ENCODE peak calls at places on chromosomes 13 and 19, in eight cellular contexts. G is Peyer's patch, W is endothelial cell of umbilical vein, H is gastrocnemius medialis, Q is breast epithelium, P is sigmoid colon, U is heart left ventricle, A is HepG2. Y is an unnamed sample. For H3K4me1, the result is how much of the 10 kb centered on the place peaks cover.

GRCh38 chr19:11381535-11382369 is 2.4 kb downstream of the EPOR start:
- DNase-seq in A (no peak), G (peak), Q (no peak), H (no peak), W (peak), U (peak), P (peak), Y (peak)

GRCh38 chr13:50948576-50948975 is 39.0 kb downstream of the RNASEH2B start:
- DNase-seq in Q (no peak), U (no peak), H (no peak), A (no peak), W (no peak), P (no peak), G (no peak), Y (no peak)

GRCh38 chr13:105196052-105196451 is 1339.4 kb downstream of the EFNB2 start:
- DNase-seq in A (no peak), H (no peak), U (no peak), G (no peak), Q (no peak), W (peak), P (no peak), Y (no peak)

GRCh38 chr13:71522976-71523517 is 344.0 kb downstream of the DACH1 start:
- DNase-seq in A (no peak), H (no peak), Q (no peak), W (no peak), G (no peak), P (no peak), U (no peak), Y (no peak)

GRCh38 chr13:110455941-110456340 is 105.6 kb downstream of the RAB20 start:
- DNase-seq in H (peak), A (peak), G (peak), W (peak), P (peak), U (peak), Q (peak), Y (peak)

GRCh38 chr13:113724780-113725315 is 34.2 kb upstream of the TMEM255B start:
- DNase-seq in U (peak), W (peak), G (peak), P (peak), H (peak), Q (peak), A (peak), Y (peak)

GRCh38 chr13:108313382-108313781 is 43.9 kb downstream of the TNFSF13B start:
- DNase-seq in P (no peak), Q (no peak), U (no peak), G (no peak), H (no peak), A (no peak), W (no peak), Y (no peak)

GRCh38 chr19:35755550-35756371 is 1.1 kb downstream of the HSPB6 start:
- DNase-seq in Q (peak), W (no peak), G (peak), U (peak), P (peak), A (no peak), H (peak), Y (peak)

GRCh38 chr13:33383724-33384577 is 98.4 kb upstream of the STARD13 start:
- DNase-seq in A (no peak), H (no peak), W (no peak), Q (no peak), G (no peak), P (no peak), U (no peak), Y (no peak)

GRCh38 chr19:16180611-16181010 is 4.6 kb upstream of the FAM32A start:
- DNase-seq in P (no peak), H (no peak), A (no peak), W (no peak), Q (no peak), U (no peak), G (no peak), Y (no peak)

GRCh38 chr13:26220575-26220974 is 1.5 kb downstream of the RNF6 start:
- DNase-seq in G (no peak), P (no peak), A (no peak), H (peak), W (peak), Q (no peak), U (no peak), Y (no peak)

GRCh38 chr19:31625575-31625974 is 276.3 kb upstream of the TSHZ3 start:
- DNase-seq in U (no peak), P (no peak), W (no peak), Q (no peak), G (no peak), A (no peak), H (no peak), Y (no peak)

GRCh38 chr13:65965496-65965895 is 1264.6 kb downstream of the PCDH9 start:
- DNase-seq in G (no peak), P (no peak), U (no peak), H (no peak), A (no peak), W (no peak), Q (no peak), Y (no peak)

GRCh38 chr13:95492044-95492801 is 60.3 kb upstream of the CLDN10 start:
- DNase-seq in G (peak), U (no peak), A (no peak), P (no peak), Q (no peak), H (no peak), W (no peak), Y (no peak)

GRCh38 chr19:6271251-6271650 is 8.5 kb downstream of the MLLT1 start:
- DNase-seq in A (no peak), W (peak), U (no peak), Q (no peak), P (no peak), H (no peak), G (peak), Y (peak)

GRCh38 chr19:7861619-7862412 is 12.4 kb downstream of the PRR36 start:
- DNase-seq in U (no peak), H (no peak), A (no peak), W (no peak), G (no peak), P (no peak), Q (no peak), Y (no peak)

GRCh38 chr13:27765650-27766049 is 26.6 kb upstream of the GSX1 start:
- DNase-seq in W (no peak), A (no peak), P (no peak), G (no peak), U (no peak), Q (no peak), H (no peak), Y (no peak)

GRCh38 chr13:37598572-37598971 is at the start of gene POSTN:
- DNase-seq in G (no peak), P (no peak), U (no peak), H (no peak), A (no peak), W (peak), Q (no peak), Y (no peak)

GRCh38 chr13:23074054-23074805 is 106.5 kb upstream of the SGCG start:
- DNase-seq in A (no peak), U (no peak), Q (no peak), H (no peak), P (no peak), G (no peak), W (no peak), Y (no peak)

GRCh38 chr13:72648513-72649065 is 78.8 kb downstream of the MZT1 start:
- DNase-seq in Q (no peak), H (no peak), P (no peak), A (no peak), G (no peak), W (no peak), U (no peak), Y (no peak)

GRCh38 chr13:27177852-27178251 is 6.2 kb upstream of the USP12 start:
- DNase-seq in H (no peak), Q (no peak), P (no peak), W (no peak), G (no peak), A (no peak), U (no peak), Y (no peak)

GRCh38 chr19:18419195-18419698 is at the start of gene SSBP4:
- DNase-seq in P (no peak), Q (no peak), A (peak), W (peak), U (peak), G (peak), H (peak), Y (peak)
- H3K4me1 ChIP-seq in P (half or more), Q (under half), A (half or more), W (under half), U (under half), G (under half), H (under half), Y (under half)

GRCh38 chr19:1510442-1510806 is 2.4 kb downstream of the ADAMTSL5 start:
- DNase-seq in P (no peak), U (no peak), G (no peak), A (no peak), W (no peak), Q (no peak), H (no peak), Y (no peak)
- H3K27ac ChIP-seq in P (no peak), U (no peak), G (no peak), A (no peak), W (no peak), Q (peak), H (peak), Y (no peak)

GRCh38 chr19:38634757-38635482 is 12.5 kb upstream of the ACTN4 start:
- DNase-seq in A (no peak), W (peak), P (peak), Q (peak), H (no peak), U (peak), G (peak), Y (peak)
- TF ChIP-seq POLR2A in A (no peak), W (no peak), P (no peak), Q (no peak), H (no peak), U (no peak), G (no peak), Y (no peak)

GRCh38 chr19:34363930-34364329 is 1.1 kb upstream of the GPI start:
- DNase-seq in P (no peak), W (no peak), A (no peak), Q (no peak), G (no peak), U (no peak), H (no peak), Y (no peak)
- H3K4me1 ChIP-seq in P (under half), W (under half), A (half or more), Q (under half), G (under half), U (under half), H (under half), Y (under half)